ENCODE peak calls at places on chromosomes 2 and 18, in seven cellular contexts. G is MM.1S, C is upper lobe of right lung, F is IMR-90, E is fibroblast of lung, N is vagina, H is astrocyte. M is an unnamed sample. For H3K27me3, the result is how much of the 10 kb centered on the place peaks cover.

GRCh38 chr2:55047677-55048299 is 2.5 kb downstream of the RTN4 start:
- DNase-seq in G (no peak), C (no peak), F (peak), E (peak), N (no peak), H (peak), M (no peak)

GRCh38 chr2:113755690-113756063 is 765 bp downstream of the SLC35F5 start:
- DNase-seq in G (peak), C (no peak), F (peak), E (peak), N (no peak), H (peak), M (no peak)

GRCh38 chr2:133674433-133675331 is 106.4 kb upstream of the NCKAP5 start:
- DNase-seq in G (no peak), C (peak), F (peak), E (peak), N (no peak), H (peak), M (peak)

GRCh38 chr2:132670104-132670960 is at the start of gene LYPD1:
- DNase-seq in G (no peak), C (peak), F (no peak), E (peak), N (no peak), H (no peak), M (no peak)

GRCh38 chr2:101843471-101843870 is 146.0 kb downstream of the MAP4K4 start:
- DNase-seq in G (no peak), C (no peak), F (no peak), E (peak), N (no peak), H (no peak), M (no peak)

GRCh38 chr2:62014102-62014501 is 108.6 kb downstream of the COMMD1 start:
- DNase-seq in G (no peak), C (no peak), F (peak), E (peak), N (no peak), H (peak), M (peak)

GRCh38 chr2:22076512-22076911 is 952.7 kb downstream of the TDRD15 start:
- DNase-seq in G (no peak), C (no peak), F (no peak), E (no peak), N (no peak), H (no peak), M (no peak)

GRCh38 chr2:108965540-108966299 is 23.3 kb downstream of the EDAR start:
- DNase-seq in G (no peak), C (no peak), F (no peak), E (no peak), N (no peak), H (no peak), M (no peak)

GRCh38 chr2:69582582-69583176 is 60.9 kb downstream of the AAK1 start:
- DNase-seq in G (no peak), C (no peak), F (peak), E (peak), N (no peak), H (peak), M (no peak)

GRCh38 chr18:74512321-74513053 is 16.3 kb downstream of the CNDP2 start:
- DNase-seq in G (no peak), C (no peak), F (no peak), E (no peak), N (peak), H (no peak), M (peak)

GRCh38 chr2:105568323-105568610 is 169.4 kb upstream of the FHL2 start:
- DNase-seq in G (no peak), C (no peak), F (no peak), E (peak), N (no peak), H (peak), M (no peak)

GRCh38 chr2:142536501-142536900 is 341.0 kb upstream of the KYNU start:
- DNase-seq in G (no peak), C (no peak), F (no peak), E (peak), N (no peak), H (no peak), M (no peak)

GRCh38 chr18:47520263-47520662 is 268.8 kb upstream of the SKOR2 start:
- DNase-seq in G (no peak), C (no peak), F (no peak), E (no peak), N (peak), H (no peak), M (no peak)

GRCh38 chr2:148273158-148273691 is 252.3 kb downstream of the MBD5 start:
- DNase-seq in G (no peak), C (no peak), F (peak), E (peak), N (no peak), H (peak), M (no peak)

GRCh38 chr18:63236990-63237389 is 82.6 kb downstream of the BCL2 start:
- DNase-seq in G (no peak), C (peak), F (no peak), E (no peak), N (no peak), H (no peak), M (no peak)

GRCh38 chr18:24089059-24089458 is 49.8 kb upstream of the CABYR start:
- DNase-seq in G (no peak), C (no peak), F (peak), E (no peak), N (no peak), H (no peak), M (no peak)

GRCh38 chr18:58549814-58550339 is 79.0 kb downstream of the ALPK2 start:
- DNase-seq in G (no peak), C (no peak), F (no peak), E (no peak), N (no peak), H (no peak), M (no peak)

GRCh38 chr2:133667-134593 is 87.6 kb upstream of the FAM110C start:
- DNase-seq in G (no peak), C (no peak), F (no peak), E (no peak), N (no peak), H (no peak), M (no peak)

GRCh38 chr2:60515751-60516226 is 37.7 kb downstream of the BCL11A start:
- DNase-seq in G (no peak), C (no peak), F (peak), E (peak), N (peak), H (peak), M (no peak)

GRCh38 chr2:44836916-44837315 is 104.6 kb upstream of the SIX3 start:
- DNase-seq in G (no peak), C (no peak), F (no peak), E (no peak), N (peak), H (no peak), M (no peak)

GRCh38 chr18:23228102-23229051 is 93.1 kb downstream of the CABLES1 start:
- DNase-seq in G (peak), C (no peak), F (peak), E (peak), N (no peak), H (peak), M (no peak)

GRCh38 chr2:128638311-128638710 is 319.6 kb upstream of the HS6ST1 start:
- DNase-seq in G (no peak), C (peak), F (no peak), E (no peak), N (no peak), H (peak), M (peak)

GRCh38 chr2:96800762-96801463 is 15.2 kb upstream of the CNNM3 start:
- DNase-seq in G (no peak), C (peak), F (peak), E (peak), N (no peak), H (peak), M (peak)

GRCh38 chr2:48693066-48693465 is 62.5 kb downstream of the LHCGR start:
- DNase-seq in G (no peak), C (no peak), F (peak), E (peak), N (no peak), H (peak), M (no peak)

GRCh38 chr2:36397728-36398413 is 42.3 kb downstream of the CRIM1 start:
- DNase-seq in G (no peak), C (no peak), F (peak), E (no peak), N (no peak), H (no peak), M (no peak)

GRCh38 chr18:51861041-51861440 is 479.0 kb upstream of the DCC start:
- DNase-seq in G (no peak), C (no peak), F (no peak), E (no peak), N (no peak), H (no peak), M (no peak)

GRCh38 chr2:59462418-59463197 is 1090.8 kb downstream of the BCL11A start:
- DNase-seq in G (no peak), C (no peak), F (no peak), E (no peak), N (no peak), H (no peak), M (no peak)

GRCh38 chr18:46097378-46097852 is 681 bp downstream of the ATP5F1A start:
- DNase-seq in G (peak), C (no peak), F (no peak), E (no peak), N (no peak), H (no peak), M (no peak)

GRCh38 chr2:156563994-156564753 is 128.0 kb downstream of the GPD2 start:
- DNase-seq in G (no peak), C (no peak), F (no peak), E (peak), N (no peak), H (no peak), M (no peak)

GRCh38 chr2:207896525-207897295 is 127.0 kb upstream of the FZD5 start:
- DNase-seq in G (no peak), C (no peak), F (no peak), E (no peak), N (no peak), H (no peak), M (no peak)
- TF ChIP-seq CTCF in G (no peak), C (no peak), F (no peak), E (peak), N (no peak), H (peak), M (no peak)

GRCh38 chr2:70888925-70889715 is 46.6 kb upstream of the ATP6V1B1 start:
- DNase-seq in G (no peak), C (no peak), F (no peak), E (no peak), N (no peak), H (no peak), M (no peak)

GRCh38 chr2:70888389-70888924 is 47.2 kb upstream of the ATP6V1B1 start:
- DNase-seq in G (no peak), C (peak), F (no peak), E (no peak), N (no peak), H (no peak), M (no peak)

GRCh38 chr2:70887550-70888229 is 48.0 kb upstream of the ATP6V1B1 start:
- DNase-seq in G (no peak), C (peak), F (no peak), E (no peak), N (no peak), H (no peak), M (no peak)

GRCh38 chr2:70887208-70887549 is 48.5 kb upstream of the ATP6V1B1 start:
- DNase-seq in G (no peak), C (no peak), F (no peak), E (no peak), N (no peak), H (no peak), M (no peak)

GRCh38 chr2:70886541-70886987 is 49.1 kb upstream of the ATP6V1B1 start:
- DNase-seq in G (no peak), C (peak), F (no peak), E (no peak), N (peak), H (no peak), M (no peak)
- H3K27ac ChIP-seq in G (no peak), C (no peak), F (no peak), E (no peak), N (no peak), H (no peak), M (no peak)

DNA sequence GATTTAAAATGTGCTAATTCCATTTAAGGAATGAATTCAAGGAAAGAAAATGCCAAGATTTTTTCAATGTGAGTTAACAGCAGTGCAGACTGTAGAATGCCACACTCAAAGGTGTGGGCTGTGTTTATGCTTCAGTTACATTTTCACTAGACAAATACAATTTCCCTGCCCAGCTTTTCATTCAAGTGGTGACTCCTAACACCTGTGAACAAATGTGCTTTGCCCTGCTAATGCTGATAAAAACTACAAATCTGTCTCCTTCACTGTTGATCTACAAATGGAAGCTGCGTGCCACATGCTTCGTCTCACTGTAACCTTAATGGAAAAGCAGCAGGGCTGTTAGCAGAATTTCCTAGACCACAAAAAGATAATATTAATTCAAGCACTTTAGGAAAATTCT is 19.8 kb upstream of the TCF4 start:
- DNase-seq in G (no peak), C (no peak), F (no peak), E (no peak), N (no peak), H (no peak), M (no peak)
- H3K27me3 ChIP-seq in G (under half), C (under half), F (under half), E (under half), N (under half), H (under half), M (under half)

DNA sequence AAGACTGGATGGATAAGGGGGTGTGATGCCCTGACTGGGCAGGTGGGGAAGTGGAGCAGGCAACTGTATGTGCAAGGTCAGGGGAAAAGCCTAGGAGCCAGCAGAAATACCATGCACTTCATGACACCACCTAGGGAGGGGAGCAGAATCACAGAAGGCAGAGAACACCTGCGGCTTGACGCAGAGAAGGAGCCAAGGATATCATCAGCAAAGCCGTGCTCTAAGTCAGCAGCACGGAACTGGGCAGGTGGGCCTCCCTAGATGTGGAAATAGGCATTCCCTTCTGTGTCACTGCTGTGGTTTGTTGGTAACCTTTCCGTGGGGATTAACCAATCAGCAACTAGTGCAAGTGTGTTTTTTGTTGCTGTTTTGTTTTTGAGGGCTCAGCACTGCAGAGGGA is 41.3 kb downstream of the HDLBP start:
- DNase-seq in G (peak), C (no peak), F (no peak), E (no peak), N (no peak), H (no peak), M (no peak)
- TF ChIP-seq CTCF in G (no peak), C (no peak), F (no peak), E (no peak), N (no peak), H (no peak), M (no peak)

GRCh38 chr2:9533663-9534062 is 22.0 kb downstream of the ADAM17 start:
- DNase-seq in G (no peak), C (no peak), F (no peak), E (no peak), N (no peak), H (no peak), M (no peak)

GRCh38 chr2:9539530-9539929 is 16.1 kb downstream of the ADAM17 start:
- DNase-seq in G (no peak), C (no peak), F (peak), E (peak), N (no peak), H (peak), M (no peak)

GRCh38 chr2:9535177-9535576 is 20.5 kb downstream of the ADAM17 start:
- DNase-seq in G (no peak), C (no peak), F (no peak), E (no peak), N (no peak), H (no peak), M (no peak)

GRCh38 chr2:9536504-9536903 is 19.1 kb downstream of the ADAM17 start:
- DNase-seq in G (no peak), C (no peak), F (no peak), E (no peak), N (no peak), H (no peak), M (no peak)

GRCh38 chr2:9538000-9538507 is 17.6 kb downstream of the ADAM17 start:
- DNase-seq in G (no peak), C (no peak), F (peak), E (peak), N (no peak), H (peak), M (no peak)
- H3K27ac ChIP-seq in G (no peak), C (peak), F (no peak), E (peak), N (no peak), H (no peak), M (peak)

GRCh38 chr2:199464614-199465352 is 7.0 kb upstream of the SATB2 start:
- DNase-seq in G (no peak), C (no peak), F (no peak), E (no peak), N (no peak), H (no peak), M (no peak)
- H3K27me3 ChIP-seq in G (half or more), C (half or more), F (half or more), E (half or more), N (under half), H (half or more), M (half or more)

DNA sequence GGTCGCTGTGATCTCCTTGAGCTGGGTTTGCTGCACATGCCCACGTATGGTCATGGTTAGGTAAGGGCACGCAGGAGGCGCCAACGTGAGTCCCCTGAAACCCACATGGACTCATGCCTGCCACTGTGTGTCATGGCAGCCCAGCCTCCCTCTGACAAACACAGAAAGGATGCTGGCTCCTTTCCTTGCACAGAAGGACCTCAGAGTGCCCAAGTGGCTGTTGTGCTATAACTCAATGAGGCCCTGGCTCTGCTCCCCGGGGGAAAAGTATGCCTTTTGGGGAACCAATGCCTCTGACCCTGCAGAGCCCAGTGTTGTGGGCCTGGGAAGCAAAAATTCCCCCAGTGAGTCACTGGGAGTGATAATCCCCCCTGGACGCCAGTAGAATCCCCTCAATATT is 233.9 kb downstream of the VAPA start:
- DNase-seq in G (no peak), C (no peak), F (no peak), E (no peak), N (peak), H (no peak), M (no peak)
- TF ChIP-seq CTCF in G (no peak), C (no peak), F (no peak), E (no peak), N (no peak), H (no peak), M (no peak)

DNA sequence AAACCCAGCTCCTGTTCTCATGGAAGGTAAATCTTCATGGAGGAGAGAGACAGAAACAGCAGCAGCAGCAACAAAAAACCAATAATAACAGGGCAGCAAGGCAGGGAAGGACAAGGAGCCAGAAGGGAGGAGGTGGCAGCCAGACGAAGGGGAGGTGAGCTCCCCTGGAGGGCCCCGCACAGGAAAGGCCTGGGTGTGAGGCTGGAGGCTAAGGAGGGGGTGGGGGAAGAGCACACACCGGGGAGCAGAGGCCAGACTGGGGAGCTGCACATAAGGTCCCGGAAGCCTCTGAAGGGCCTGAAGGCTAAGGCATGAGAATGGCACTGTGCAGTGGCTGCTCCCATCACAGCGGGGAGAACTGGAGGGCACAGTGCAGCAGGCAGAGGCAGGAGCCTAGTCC is 94.8 kb upstream of the SMAD7 start:
- DNase-seq in G (no peak), C (no peak), F (no peak), E (no peak), N (no peak), H (no peak), M (no peak)
- H3K27ac ChIP-seq in G (no peak), C (no peak), F (no peak), E (no peak), N (no peak), H (no peak), M (no peak)